ENCODE peak calls at places on chromosomes 7 and 10, in seven cellular contexts. One of them, this sample, is unnamed.

GRCh38 chr7:105782391-105783063 is 93.9 kb downstream of the ATXN7L1 start:
- DNase-seq in effector memory CD4-positive, alpha-beta T cell: no peak
- DNase-seq in cardiac fibroblast: peak
- DNase-seq in BE2C: no peak
- DNase-seq in upper lobe of left lung: no peak
- DNase-seq in tibial nerve: peak
- DNase-seq in transverse colon: no peak
- DNase-seq in this sample: no peak

GRCh38 chr7:106045592-106045991 is 66.5 kb downstream of the SYPL1 start:
- DNase-seq in effector memory CD4-positive, alpha-beta T cell: no peak
- DNase-seq in upper lobe of left lung: no peak
- DNase-seq in transverse colon: no peak
- DNase-seq in BE2C: no peak
- DNase-seq in cardiac fibroblast: peak
- DNase-seq in tibial nerve: no peak
- DNase-seq in this sample: no peak

GRCh38 chr7:151678227-151678604 is 158.5 kb upstream of the RHEB start:
- DNase-seq in effector memory CD4-positive, alpha-beta T cell: no peak
- DNase-seq in cardiac fibroblast: no peak
- DNase-seq in tibial nerve: no peak
- DNase-seq in BE2C: no peak
- DNase-seq in upper lobe of left lung: no peak
- DNase-seq in transverse colon: no peak
- DNase-seq in this sample: no peak

GRCh38 chr10:67837519-67838314 is at the start of gene DNAJC12:
- DNase-seq in effector memory CD4-positive, alpha-beta T cell: no peak
- DNase-seq in cardiac fibroblast: peak
- DNase-seq in tibial nerve: no peak
- DNase-seq in transverse colon: no peak
- DNase-seq in BE2C: peak
- DNase-seq in upper lobe of left lung: no peak
- DNase-seq in this sample: peak

GRCh38 chr7:150410131-150410530 is 31.0 kb downstream of the ZNF775 start:
- DNase-seq in tibial nerve: no peak
- DNase-seq in transverse colon: no peak
- DNase-seq in effector memory CD4-positive, alpha-beta T cell: no peak
- DNase-seq in upper lobe of left lung: peak
- DNase-seq in cardiac fibroblast: no peak
- DNase-seq in BE2C: no peak
- DNase-seq in this sample: no peak

GRCh38 chr7:128932862-128933821 is 4.6 kb upstream of the IRF5 start:
- DNase-seq in effector memory CD4-positive, alpha-beta T cell: no peak
- DNase-seq in cardiac fibroblast: peak
- DNase-seq in transverse colon: peak
- DNase-seq in BE2C: no peak
- DNase-seq in tibial nerve: peak
- DNase-seq in upper lobe of left lung: peak
- DNase-seq in this sample: peak

GRCh38 chr7:122255454-122255853 is 49.1 kb downstream of the FEZF1 start:
- DNase-seq in tibial nerve: no peak
- DNase-seq in cardiac fibroblast: no peak
- DNase-seq in upper lobe of left lung: no peak
- DNase-seq in transverse colon: no peak
- DNase-seq in effector memory CD4-positive, alpha-beta T cell: no peak
- DNase-seq in BE2C: no peak
- DNase-seq in this sample: no peak

GRCh38 chr10:17415046-17415643 is 39.2 kb downstream of the ST8SIA6 start:
- DNase-seq in cardiac fibroblast: no peak
- DNase-seq in upper lobe of left lung: no peak
- DNase-seq in tibial nerve: no peak
- DNase-seq in transverse colon: no peak
- DNase-seq in BE2C: no peak
- DNase-seq in effector memory CD4-positive, alpha-beta T cell: no peak
- DNase-seq in this sample: no peak

GRCh38 chr10:116126239-116126638 is 146.8 kb downstream of the GFRA1 start:
- DNase-seq in upper lobe of left lung: no peak
- DNase-seq in tibial nerve: no peak
- DNase-seq in transverse colon: no peak
- DNase-seq in BE2C: no peak
- DNase-seq in cardiac fibroblast: no peak
- DNase-seq in effector memory CD4-positive, alpha-beta T cell: no peak
- DNase-seq in this sample: no peak

GRCh38 chr10:8778713-8779112 is 724.2 kb downstream of the GATA3 start:
- DNase-seq in transverse colon: no peak
- DNase-seq in effector memory CD4-positive, alpha-beta T cell: no peak
- DNase-seq in BE2C: no peak
- DNase-seq in cardiac fibroblast: no peak
- DNase-seq in tibial nerve: no peak
- DNase-seq in upper lobe of left lung: no peak
- DNase-seq in this sample: no peak

GRCh38 chr7:121605297-121605640 is 209.2 kb upstream of the FAM3C start:
- DNase-seq in BE2C: no peak
- DNase-seq in cardiac fibroblast: peak
- DNase-seq in tibial nerve: no peak
- DNase-seq in transverse colon: no peak
- DNase-seq in effector memory CD4-positive, alpha-beta T cell: no peak
- DNase-seq in upper lobe of left lung: no peak
- DNase-seq in this sample: peak

GRCh38 chr10:76868088-76868949 is 769.3 kb downstream of the KCNMA1 start:
- DNase-seq in effector memory CD4-positive, alpha-beta T cell: no peak
- DNase-seq in upper lobe of left lung: no peak
- DNase-seq in transverse colon: no peak
- DNase-seq in cardiac fibroblast: no peak
- DNase-seq in BE2C: no peak
- DNase-seq in tibial nerve: peak
- DNase-seq in this sample: no peak

DNA sequence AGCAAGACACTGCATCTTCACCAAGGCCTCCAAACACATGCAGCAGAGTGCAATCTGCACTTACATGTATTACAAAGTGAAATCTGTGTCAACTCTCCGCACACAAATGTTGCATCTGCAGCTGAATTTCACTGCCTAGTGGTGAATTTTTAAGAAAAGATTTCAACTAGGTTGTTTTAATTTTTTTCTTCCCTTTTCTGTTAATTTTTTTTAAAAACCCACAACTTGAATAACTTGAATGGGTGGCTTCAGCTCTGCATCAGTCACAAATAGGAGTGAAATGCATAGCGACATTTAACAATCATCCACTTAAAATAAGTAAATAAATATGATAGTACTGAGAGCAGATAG is 5.9 kb downstream of the HOXA13 start:
- DNase-seq in BE2C: no peak
- DNase-seq in effector memory CD4-positive, alpha-beta T cell: no peak
- DNase-seq in tibial nerve: no peak
- DNase-seq in transverse colon: no peak
- DNase-seq in cardiac fibroblast: no peak
- DNase-seq in upper lobe of left lung: no peak
- DNase-seq in this sample: no peak
- H3K4me3 ChIP-seq in BE2C: no peak
- H3K4me3 ChIP-seq in effector memory CD4-positive, alpha-beta T cell: no peak
- H3K4me3 ChIP-seq in tibial nerve: no peak
- H3K4me3 ChIP-seq in transverse colon: peak
- H3K4me3 ChIP-seq in cardiac fibroblast: no peak
- H3K4me3 ChIP-seq in upper lobe of left lung: no peak
- H3K4me3 ChIP-seq in this sample: no peak

GRCh38 chr10:101829561-101830315 is 11.5 kb upstream of the OGA start:
- DNase-seq in upper lobe of left lung: peak
- DNase-seq in tibial nerve: peak
- DNase-seq in transverse colon: peak
- DNase-seq in effector memory CD4-positive, alpha-beta T cell: peak
- DNase-seq in cardiac fibroblast: no peak
- DNase-seq in BE2C: no peak
- DNase-seq in this sample: no peak
- H3K4me3 ChIP-seq in upper lobe of left lung: peak
- H3K4me3 ChIP-seq in tibial nerve: peak
- H3K4me3 ChIP-seq in transverse colon: peak
- H3K4me3 ChIP-seq in effector memory CD4-positive, alpha-beta T cell: peak
- H3K4me3 ChIP-seq in cardiac fibroblast: peak
- H3K4me3 ChIP-seq in BE2C: no peak
- H3K4me3 ChIP-seq in this sample: no peak

GRCh38 chr10:30056767-30057355 is 2.5 kb downstream of the JCAD start:
- DNase-seq in transverse colon: no peak
- DNase-seq in cardiac fibroblast: no peak
- DNase-seq in upper lobe of left lung: no peak
- DNase-seq in BE2C: no peak
- DNase-seq in tibial nerve: no peak
- DNase-seq in effector memory CD4-positive, alpha-beta T cell: no peak
- DNase-seq in this sample: no peak

GRCh38 chr10:30058570-30059132 is 735 bp downstream of the JCAD start:
- DNase-seq in cardiac fibroblast: no peak
- DNase-seq in tibial nerve: no peak
- DNase-seq in transverse colon: no peak
- DNase-seq in upper lobe of left lung: no peak
- DNase-seq in effector memory CD4-positive, alpha-beta T cell: no peak
- DNase-seq in BE2C: no peak
- DNase-seq in this sample: no peak

GRCh38 chr10:30057421-30057841 is 2.0 kb downstream of the JCAD start:
- DNase-seq in effector memory CD4-positive, alpha-beta T cell: no peak
- DNase-seq in tibial nerve: no peak
- DNase-seq in BE2C: no peak
- DNase-seq in transverse colon: no peak
- DNase-seq in upper lobe of left lung: no peak
- DNase-seq in cardiac fibroblast: peak
- DNase-seq in this sample: no peak

GRCh38 chr10:30058111-30058510 is 1.3 kb downstream of the JCAD start:
- DNase-seq in BE2C: no peak
- DNase-seq in transverse colon: no peak
- DNase-seq in effector memory CD4-positive, alpha-beta T cell: no peak
- DNase-seq in upper lobe of left lung: no peak
- DNase-seq in cardiac fibroblast: no peak
- DNase-seq in tibial nerve: no peak
- DNase-seq in this sample: no peak

DNA sequence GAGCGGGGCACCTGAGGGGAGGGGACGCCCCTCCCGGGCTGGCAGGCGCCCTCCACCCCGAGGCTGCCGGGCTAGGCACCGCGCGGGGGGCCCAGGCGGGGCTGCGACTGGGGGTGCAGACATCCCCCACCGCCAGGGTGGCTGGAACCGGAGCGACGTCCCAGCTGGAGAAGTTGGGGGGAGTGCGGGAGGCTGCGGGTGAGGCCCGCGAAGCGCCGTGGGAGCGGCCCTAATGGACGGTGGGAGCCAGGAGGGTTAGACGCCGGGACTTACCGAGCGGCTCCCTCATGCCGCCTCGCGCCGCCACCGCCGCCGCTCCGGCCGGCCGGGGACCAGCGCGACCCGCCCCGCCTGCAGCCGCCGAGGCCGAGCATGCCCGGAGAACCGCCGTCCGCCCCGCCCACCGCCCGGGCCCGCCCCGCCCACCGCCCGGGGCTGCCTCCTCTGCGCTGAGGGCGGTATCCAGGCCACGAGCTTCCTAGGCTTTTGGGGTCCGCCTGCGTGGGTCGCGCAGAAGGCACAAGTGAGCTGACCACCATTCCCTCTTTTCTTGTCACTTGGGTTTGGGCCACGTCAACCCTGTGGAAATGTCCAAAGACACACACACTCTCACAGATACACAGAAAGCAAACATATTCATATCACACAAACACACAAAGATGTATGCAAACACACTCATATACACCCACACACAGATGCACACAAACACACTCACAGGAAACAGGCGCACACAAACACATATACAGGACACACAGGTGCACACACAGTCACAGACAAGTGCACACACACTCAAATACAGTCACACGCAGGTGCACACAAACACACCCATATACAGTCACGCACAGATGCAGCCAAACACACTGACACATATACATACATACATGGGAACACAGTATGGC is at the start of gene JCAD:
- DNase-seq in transverse colon: peak
- DNase-seq in effector memory CD4-positive, alpha-beta T cell: peak
- DNase-seq in upper lobe of left lung: peak
- DNase-seq in cardiac fibroblast: peak
- DNase-seq in BE2C: peak
- DNase-seq in tibial nerve: peak
- DNase-seq in this sample: peak
- H3K4me3 ChIP-seq in transverse colon: peak
- H3K4me3 ChIP-seq in effector memory CD4-positive, alpha-beta T cell: peak
- H3K4me3 ChIP-seq in upper lobe of left lung: peak
- H3K4me3 ChIP-seq in cardiac fibroblast: peak
- H3K4me3 ChIP-seq in BE2C: peak
- H3K4me3 ChIP-seq in tibial nerve: peak
- H3K4me3 ChIP-seq in this sample: peak

GRCh38 chr7:112940314-112940732 is 146.3 kb downstream of the GPR85 start:
- DNase-seq in BE2C: no peak
- DNase-seq in cardiac fibroblast: no peak
- DNase-seq in tibial nerve: no peak
- DNase-seq in transverse colon: no peak
- DNase-seq in effector memory CD4-positive, alpha-beta T cell: no peak
- DNase-seq in upper lobe of left lung: no peak
- DNase-seq in this sample: no peak

GRCh38 chr7:112939589-112940313 is 146.9 kb downstream of the GPR85 start:
- DNase-seq in BE2C: peak
- DNase-seq in transverse colon: peak
- DNase-seq in cardiac fibroblast: peak
- DNase-seq in effector memory CD4-positive, alpha-beta T cell: peak
- DNase-seq in upper lobe of left lung: peak
- DNase-seq in tibial nerve: peak
- DNase-seq in this sample: peak

GRCh38 chr7:112938895-112939588 is 147.6 kb downstream of the GPR85 start:
- DNase-seq in cardiac fibroblast: peak
- DNase-seq in upper lobe of left lung: peak
- DNase-seq in BE2C: peak
- DNase-seq in effector memory CD4-positive, alpha-beta T cell: peak
- DNase-seq in tibial nerve: peak
- DNase-seq in transverse colon: peak
- DNase-seq in this sample: peak

GRCh38 chr7:112933598-112933997 is 143.4 kb upstream of the TMEM168 start:
- DNase-seq in upper lobe of left lung: no peak
- DNase-seq in cardiac fibroblast: no peak
- DNase-seq in effector memory CD4-positive, alpha-beta T cell: no peak
- DNase-seq in transverse colon: no peak
- DNase-seq in BE2C: no peak
- DNase-seq in tibial nerve: no peak
- DNase-seq in this sample: no peak

GRCh38 chr7:112937651-112938390 is 147.6 kb upstream of the TMEM168 start:
- DNase-seq in tibial nerve: no peak
- DNase-seq in transverse colon: no peak
- DNase-seq in BE2C: no peak
- DNase-seq in upper lobe of left lung: no peak
- DNase-seq in effector memory CD4-positive, alpha-beta T cell: no peak
- DNase-seq in cardiac fibroblast: peak
- DNase-seq in this sample: no peak
- H3K4me3 ChIP-seq in tibial nerve: no peak
- H3K4me3 ChIP-seq in transverse colon: no peak
- H3K4me3 ChIP-seq in BE2C: no peak
- H3K4me3 ChIP-seq in upper lobe of left lung: no peak
- H3K4me3 ChIP-seq in effector memory CD4-positive, alpha-beta T cell: no peak
- H3K4me3 ChIP-seq in cardiac fibroblast: no peak
- H3K4me3 ChIP-seq in this sample: no peak